ENCODE peak calls at places on chromosomes 16 and 17, in four cellular contexts. One of them, this sample, is unnamed.

GRCh38 chr16:5075637-5076036 is 4.0 kb downstream of the ALG1 start:
- DNase-seq in T-cell: no peak
- DNase-seq in renal cortical epithelial cell: no peak
- DNase-seq in small intestine: no peak
- DNase-seq in this sample: no peak

GRCh38 chr16:89936034-89936433 is 12.5 kb upstream of the DEF8 start:
- DNase-seq in T-cell: no peak
- DNase-seq in renal cortical epithelial cell: no peak
- DNase-seq in small intestine: no peak
- DNase-seq in this sample: no peak

GRCh38 chr17:43927101-43927935 is 15.0 kb downstream of the PPY start:
- DNase-seq in T-cell: peak
- DNase-seq in renal cortical epithelial cell: no peak
- DNase-seq in small intestine: peak
- DNase-seq in this sample: no peak

GRCh38 chr17:31825961-31826691 is 32.9 kb downstream of the COPRS start:
- DNase-seq in T-cell: no peak
- DNase-seq in renal cortical epithelial cell: no peak
- DNase-seq in small intestine: no peak
- DNase-seq in this sample: no peak

GRCh38 chr16:57801098-57801855 is 1.0 kb downstream of the KIFC3 start:
- DNase-seq in T-cell: no peak
- DNase-seq in renal cortical epithelial cell: peak
- DNase-seq in small intestine: no peak
- DNase-seq in this sample: no peak

GRCh38 chr17:49390548-49391324 is 23.9 kb downstream of the PHB1 start:
- DNase-seq in T-cell: no peak
- DNase-seq in renal cortical epithelial cell: peak
- DNase-seq in small intestine: peak
- DNase-seq in this sample: no peak

GRCh38 chr17:17042851-17043667 is 802 bp downstream of the MPRIP start:
- DNase-seq in T-cell: no peak
- DNase-seq in renal cortical epithelial cell: peak
- DNase-seq in small intestine: peak
- DNase-seq in this sample: peak

GRCh38 chr17:62781826-62782225 is 26.3 kb downstream of the MARCHF10 start:
- DNase-seq in T-cell: no peak
- DNase-seq in renal cortical epithelial cell: peak
- DNase-seq in small intestine: no peak
- DNase-seq in this sample: no peak

GRCh38 chr16:68190099-68190498 is 45.8 kb downstream of the ESRP2 start:
- DNase-seq in T-cell: no peak
- DNase-seq in renal cortical epithelial cell: peak
- DNase-seq in small intestine: no peak
- DNase-seq in this sample: no peak

GRCh38 chr17:80737106-80738019 is 192.7 kb downstream of the RPTOR start:
- DNase-seq in T-cell: no peak
- DNase-seq in renal cortical epithelial cell: no peak
- DNase-seq in small intestine: no peak
- DNase-seq in this sample: no peak

GRCh38 chr17:75069783-75070182 is 18.0 kb upstream of the SLC16A5 start:
- DNase-seq in T-cell: no peak
- DNase-seq in renal cortical epithelial cell: no peak
- DNase-seq in small intestine: peak
- DNase-seq in this sample: no peak

GRCh38 chr17:6393368-6393952 is 41.5 kb downstream of the AIPL1 start:
- DNase-seq in T-cell: no peak
- DNase-seq in renal cortical epithelial cell: no peak
- DNase-seq in small intestine: no peak
- DNase-seq in this sample: no peak

GRCh38 chr17:76147211-76148014 is 6.4 kb upstream of the FOXJ1 start:
- DNase-seq in T-cell: no peak
- DNase-seq in renal cortical epithelial cell: peak
- DNase-seq in small intestine: no peak
- DNase-seq in this sample: no peak

GRCh38 chr16:10240854-10241613 is 58.8 kb upstream of the GRIN2A start:
- DNase-seq in T-cell: no peak
- DNase-seq in renal cortical epithelial cell: no peak
- DNase-seq in small intestine: no peak
- DNase-seq in this sample: no peak